ENCODE peak calls at places on chromosome 1, in nine cellular contexts. T, W, O, M, I, A, J, P and D are unnamed samples.

GRCh38 chr1:225441314-225442119 is 13.7 kb upstream of the LBR start:
- DNase-seq in T (no peak), W (no peak), O (no peak), M (peak; percentile 68), I (no peak), A (no peak), J (no peak), P (no peak), D (no peak)

GRCh38 chr1:157580828-157581210 is 17.1 kb downstream of the FCRL4 start:
- DNase-seq in T (no peak), W (no peak), O (no peak), M (no peak), I (no peak), A (no peak), J (peak; percentile 96), P (no peak), D (no peak)

GRCh38 chr1:190478193-190479007 is 736 bp upstream of the BRINP3 start:
- DNase-seq in T (no peak), W (no peak), O (no peak), M (no peak), I (peak; percentile 49), A (no peak), J (no peak), P (peak; percentile 37), D (peak; percentile 39)

GRCh38 chr1:211828584-211829342 is 1.8 kb downstream of the LPGAT1 start:
- DNase-seq in T (no peak), W (no peak), O (no peak), M (no peak), I (peak; percentile 22), A (no peak), J (no peak), P (peak; percentile 18), D (no peak)

GRCh38 chr1:198234511-198235251 is 77.9 kb downstream of the NEK7 start:
- DNase-seq in T (no peak), W (no peak), O (no peak), M (no peak), I (peak; percentile 62), A (no peak), J (peak; percentile 88), P (peak; percentile 70), D (no peak)

GRCh38 chr1:230335861-230336549 is 90.1 kb downstream of the PGBD5 start:
- DNase-seq in T (no peak), W (no peak), O (no peak), M (no peak), I (no peak), A (no peak), J (no peak), P (peak; percentile 6), D (no peak)

GRCh38 chr1:110060034-110060661 is 10.3 kb downstream of the ALX3 start:
- DNase-seq in T (peak; percentile 74), W (no peak), O (peak; percentile 56), M (peak; percentile 62), I (no peak), A (peak; percentile 58), J (peak; percentile 68), P (no peak), D (peak; percentile 91)

GRCh38 chr1:147509786-147510360 is 31.4 kb upstream of the BCL9 start:
- DNase-seq in T (no peak), W (no peak), O (no peak), M (no peak), I (no peak), A (no peak), J (no peak), P (no peak), D (no peak)

GRCh38 chr1:86650065-86650464 is 54.3 kb upstream of the SH3GLB1 start:
- DNase-seq in T (no peak), W (no peak), O (no peak), M (peak; percentile 7), I (no peak), A (no peak), J (no peak), P (no peak), D (peak; percentile 15)

GRCh38 chr1:48619529-48619928 is 147.5 kb upstream of the SPATA6 start:
- DNase-seq in T (no peak), W (no peak), O (no peak), M (no peak), I (peak; percentile 22), A (peak; percentile 26), J (peak; percentile 80), P (peak; percentile 3), D (peak; percentile 74)

GRCh38 chr1:224791362-224791941 is 138.0 kb upstream of the DNAH14 start:
- DNase-seq in T (no peak), W (no peak), O (no peak), M (no peak), I (no peak), A (no peak), J (no peak), P (no peak), D (no peak)

GRCh38 chr1:233357595-233358446 is 30.3 kb downstream of the MAP3K21 start:
- DNase-seq in T (no peak), W (no peak), O (no peak), M (no peak), I (no peak), A (no peak), J (no peak), P (no peak), D (no peak)

GRCh38 chr1:188228623-188229022 is 1399.9 kb downstream of the PLA2G4A start:
- DNase-seq in T (no peak), W (no peak), O (no peak), M (no peak), I (peak; percentile 7), A (no peak), J (no peak), P (peak; percentile 4), D (no peak)

GRCh38 chr1:22832414-22832786 is 121.8 kb downstream of the EPHB2 start:
- DNase-seq in T (no peak), W (peak; percentile 10), O (no peak), M (no peak), I (peak; percentile 85), A (no peak), J (no peak), P (peak; percentile 80), D (no peak)

GRCh38 chr1:170168263-170168662 is 22.5 kb downstream of the NTMT2 start:
- DNase-seq in T (no peak), W (no peak), O (no peak), M (no peak), I (peak; percentile 56), A (no peak), J (no peak), P (peak; percentile 64), D (no peak)

GRCh38 chr1:226674892-226675719 is 64.0 kb downstream of the ITPKB start:
- DNase-seq in T (peak; percentile 64), W (peak; percentile 71), O (peak; percentile 89), M (peak; percentile 97), I (no peak), A (peak; percentile 54), J (no peak), P (no peak), D (no peak)

GRCh38 chr1:43188106-43188505 is 16.0 kb downstream of the CFAP57 start:
- DNase-seq in T (no peak), W (no peak), O (no peak), M (no peak), I (no peak), A (no peak), J (no peak), P (no peak), D (no peak)

DNA sequence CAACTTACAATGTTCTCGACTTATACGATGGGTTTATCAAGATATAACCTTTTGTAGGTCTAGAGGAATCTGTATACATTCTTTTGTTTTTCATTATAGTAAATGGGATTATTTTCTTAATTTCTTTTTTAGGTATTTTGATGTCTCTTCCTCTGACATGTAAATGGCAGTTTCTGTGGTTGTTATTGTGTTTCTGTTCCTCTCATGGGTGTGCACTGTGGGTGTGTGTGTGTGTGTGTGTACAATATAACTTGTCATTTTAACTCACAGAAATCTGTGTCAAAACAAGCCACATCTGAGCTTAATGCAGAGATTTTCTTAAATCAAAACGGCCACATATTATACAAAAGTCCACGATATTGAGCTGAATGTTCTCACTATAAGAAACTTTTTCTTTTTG is 1300.8 kb upstream of the B3GALT2 start:
- DNase-seq in T (no peak), W (no peak), O (no peak), M (no peak), I (no peak), A (no peak), J (no peak), P (no peak), D (no peak)
- H3K4me3 ChIP-seq in T (no peak overlapping the region), W (no peak overlapping the region), O (no peak overlapping the region), M (no peak overlapping the region), I (no peak overlapping the region), A (no peak overlapping the region), J (no peak overlapping the region), P (no peak overlapping the region), D (no peak overlapping the region)

DNA sequence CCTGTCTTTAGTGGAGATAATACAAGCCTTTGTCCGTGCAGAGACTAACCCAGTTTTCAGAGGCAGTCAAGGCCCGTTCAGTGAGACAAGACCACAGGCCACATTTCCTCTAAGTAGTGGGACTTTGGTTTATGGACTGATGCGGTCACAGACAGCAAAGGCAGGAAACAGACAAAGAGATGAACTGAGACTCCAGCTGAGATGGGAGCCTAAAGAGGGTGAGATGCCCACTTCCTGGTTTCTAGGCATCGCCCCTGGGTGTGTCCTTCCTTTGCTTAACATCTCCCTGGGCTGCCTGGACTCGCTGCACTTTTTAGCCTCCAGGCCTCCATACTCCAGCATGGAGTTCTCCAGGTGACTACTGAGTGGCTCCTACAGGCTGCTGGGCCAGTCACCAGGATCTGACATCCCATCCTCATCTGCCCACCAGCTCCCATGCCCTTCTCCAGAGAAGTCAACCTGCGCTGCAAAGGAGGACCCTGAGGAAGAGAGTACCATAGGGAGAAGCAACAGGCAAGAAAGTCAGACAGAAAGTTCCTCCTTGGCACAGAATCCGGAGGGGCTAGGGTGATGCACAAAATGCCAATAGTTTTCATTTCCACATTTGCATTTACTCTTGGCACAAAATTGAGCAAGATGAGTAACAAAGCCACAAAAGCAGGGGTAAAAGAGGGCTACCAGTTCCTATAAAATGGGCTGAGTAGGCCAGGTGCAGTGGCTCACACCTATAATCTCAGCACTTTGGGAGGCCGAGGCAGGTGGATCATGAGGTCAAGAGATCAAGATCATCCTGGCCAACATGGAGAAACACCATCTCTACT is 15.1 kb downstream of the THEMIS2 start:
- DNase-seq in T (no peak), W (no peak), O (peak; percentile 67), M (peak; percentile 77), I (no peak), A (no peak), J (no peak), P (no peak), D (no peak)
- H3K36me3 ChIP-seq in T (peaks cover 81% of the 10 kb centered on the region), W (peaks cover 93% of the 10 kb centered on the region), O (peaks cover 42% of the 10 kb centered on the region), M (peaks cover 52% of the 10 kb centered on the region), I (no peaks in the 10 kb centered on the region), A (peaks cover 91% of the 10 kb centered on the region), J (peaks cover 39% of the 10 kb centered on the region), P (peaks cover 6% of the 10 kb centered on the region), D (peaks cover 28% of the 10 kb centered on the region)

GRCh38 chr1:243250102-243250501 is 5.0 kb downstream of the CEP170 start:
- DNase-seq in T (no peak), W (no peak), O (no peak), M (no peak), I (no peak), A (no peak), J (no peak), P (no peak), D (no peak)
- H3K4me3 ChIP-seq in T (no peak overlapping the region), W (no peak overlapping the region), O (no peak overlapping the region), M (no peak overlapping the region), I (no peak overlapping the region), A (no peak overlapping the region), J (no peak overlapping the region), P (no peak overlapping the region), D (no peak overlapping the region)

DNA sequence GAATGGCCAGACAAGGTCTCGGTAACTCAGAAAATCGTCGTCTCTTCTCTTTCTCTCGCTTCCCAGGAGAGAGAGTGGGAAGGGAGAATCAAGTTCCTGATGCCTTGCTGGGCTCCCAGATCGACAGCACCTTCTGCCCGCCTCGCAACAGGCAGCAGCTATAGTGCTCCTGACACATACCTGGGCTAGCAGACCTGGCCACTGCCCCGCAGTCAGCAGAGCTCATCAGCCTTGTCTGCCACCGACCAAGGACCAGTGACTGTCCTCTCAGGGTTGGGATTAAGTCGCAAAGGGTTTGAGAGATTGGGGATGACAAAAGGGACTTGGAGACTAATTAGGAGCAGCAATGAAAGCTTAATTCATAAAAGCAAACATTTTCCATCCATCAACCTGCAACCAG is 4.1 kb downstream of the RUNX3 start:
- DNase-seq in T (no peak), W (no peak), O (no peak), M (no peak), I (no peak), A (no peak), J (no peak), P (no peak), D (peak; percentile 69)
- H3K36me3 ChIP-seq in T (no peaks in the 10 kb centered on the region), W (no peaks in the 10 kb centered on the region), O (peaks cover 27% of the 10 kb centered on the region), M (peaks cover 62% of the 10 kb centered on the region), I (no peaks in the 10 kb centered on the region), A (no peaks in the 10 kb centered on the region), J (peaks cover 6% of the 10 kb centered on the region), P (no peaks in the 10 kb centered on the region), D (no peaks in the 10 kb centered on the region)